ENCODE peak calls at places on chromosomes 3 and 15, in six cellular contexts. One of them, this sample, is unnamed.

GRCh38 chr3:111924283-111924682 is 54.5 kb upstream of the ABHD10 start:
- ATAC-seq in Panc1: no peak
- ATAC-seq in upper lobe of left lung: peak; percentile 41
- ATAC-seq in K562: no peak
- ATAC-seq in HCT116: no peak
- ATAC-seq in GM12878: no peak
- ATAC-seq in this sample: peak; percentile 91

GRCh38 chr15:72740202-72740601 is 43.4 kb downstream of the ADPGK start:
- ATAC-seq in Panc1: no peak
- ATAC-seq in upper lobe of left lung: no peak
- ATAC-seq in K562: no peak
- ATAC-seq in HCT116: no peak
- ATAC-seq in GM12878: peak; percentile 95
- ATAC-seq in this sample: no peak

GRCh38 chr15:101099183-101099582 is 152.7 kb downstream of the CHSY1 start:
- ATAC-seq in Panc1: no peak
- ATAC-seq in upper lobe of left lung: no peak
- ATAC-seq in K562: peak; percentile 62
- ATAC-seq in HCT116: no peak
- ATAC-seq in GM12878: no peak
- ATAC-seq in this sample: no peak

GRCh38 chr3:141388823-141389617 is 20.7 kb downstream of the ZBTB38 start:
- ATAC-seq in Panc1: no peak
- ATAC-seq in upper lobe of left lung: no peak
- ATAC-seq in K562: no peak
- ATAC-seq in HCT116: no peak
- ATAC-seq in GM12878: peak; percentile 41
- ATAC-seq in this sample: no peak

GRCh38 chr15:38879909-38880471 is 315.4 kb upstream of the RASGRP1 start:
- ATAC-seq in Panc1: no peak
- ATAC-seq in upper lobe of left lung: peak; percentile 83
- ATAC-seq in K562: no peak
- ATAC-seq in HCT116: no peak
- ATAC-seq in GM12878: no peak
- ATAC-seq in this sample: peak; percentile 86

GRCh38 chr15:35013370-35013769 is 25.3 kb upstream of the ZNF770 start:
- ATAC-seq in Panc1: no peak
- ATAC-seq in upper lobe of left lung: no peak
- ATAC-seq in K562: no peak
- ATAC-seq in HCT116: no peak
- ATAC-seq in GM12878: peak; percentile 27
- ATAC-seq in this sample: no peak

GRCh38 chr15:69160976-69161877 is 792 bp downstream of the GLCE start:
- ATAC-seq in Panc1: peak; percentile 61
- ATAC-seq in upper lobe of left lung: peak; percentile 34
- ATAC-seq in K562: peak; percentile 11
- ATAC-seq in HCT116: peak; percentile 18
- ATAC-seq in GM12878: peak; percentile 23
- ATAC-seq in this sample: no peak

GRCh38 chr15:68441045-68441743 is 9.2 kb upstream of the ITGA11 start:
- ATAC-seq in Panc1: no peak
- ATAC-seq in upper lobe of left lung: peak; percentile 76
- ATAC-seq in K562: no peak
- ATAC-seq in HCT116: no peak
- ATAC-seq in GM12878: no peak
- ATAC-seq in this sample: peak; percentile 81

GRCh38 chr15:99961011-99961441 is 227.8 kb upstream of the LYSMD4 start:
- ATAC-seq in Panc1: no peak
- ATAC-seq in upper lobe of left lung: peak; percentile 54
- ATAC-seq in K562: peak; percentile 81
- ATAC-seq in HCT116: peak; percentile 79
- ATAC-seq in GM12878: no peak
- ATAC-seq in this sample: no peak

GRCh38 chr3:143585720-143586456 is 262.4 kb downstream of the SLC9A9 start:
- ATAC-seq in Panc1: no peak
- ATAC-seq in upper lobe of left lung: peak; percentile 53
- ATAC-seq in K562: no peak
- ATAC-seq in HCT116: no peak
- ATAC-seq in GM12878: peak; percentile 16
- ATAC-seq in this sample: peak; percentile 2

GRCh38 chr3:186754006-186754405 is 29.4 kb upstream of the EIF4A2 start:
- ATAC-seq in Panc1: no peak
- ATAC-seq in upper lobe of left lung: no peak
- ATAC-seq in K562: no peak
- ATAC-seq in HCT116: no peak
- ATAC-seq in GM12878: no peak
- ATAC-seq in this sample: no peak

GRCh38 chr3:9412293-9412692 is 14.9 kb downstream of the SETD5 start:
- ATAC-seq in Panc1: no peak
- ATAC-seq in upper lobe of left lung: no peak
- ATAC-seq in K562: peak; percentile 7
- ATAC-seq in HCT116: no peak
- ATAC-seq in GM12878: no peak
- ATAC-seq in this sample: no peak

GRCh38 chr3:193997228-193998192 is 138.4 kb upstream of the HES1 start:
- ATAC-seq in Panc1: no peak
- ATAC-seq in upper lobe of left lung: peak; percentile 35
- ATAC-seq in K562: peak; percentile 42
- ATAC-seq in HCT116: no peak
- ATAC-seq in GM12878: no peak
- ATAC-seq in this sample: no peak

GRCh38 chr15:77634266-77634962 is 1.7 kb upstream of the LINGO1 start:
- ATAC-seq in Panc1: peak; percentile 55
- ATAC-seq in upper lobe of left lung: peak; percentile 37
- ATAC-seq in K562: peak; percentile 83
- ATAC-seq in HCT116: peak; percentile 28
- ATAC-seq in GM12878: peak; percentile 85
- ATAC-seq in this sample: no peak

GRCh38 chr3:146967786-146968185 is 362.6 kb upstream of the PLSCR5 start:
- ATAC-seq in Panc1: no peak
- ATAC-seq in upper lobe of left lung: no peak
- ATAC-seq in K562: no peak
- ATAC-seq in HCT116: no peak
- ATAC-seq in GM12878: no peak
- ATAC-seq in this sample: no peak

GRCh38 chr3:107981471-107982111 is 109.2 kb downstream of the CD47 start:
- ATAC-seq in Panc1: peak; percentile 30
- ATAC-seq in upper lobe of left lung: peak; percentile 76
- ATAC-seq in K562: no peak
- ATAC-seq in HCT116: no peak
- ATAC-seq in GM12878: no peak
- ATAC-seq in this sample: peak; percentile 37

DNA sequence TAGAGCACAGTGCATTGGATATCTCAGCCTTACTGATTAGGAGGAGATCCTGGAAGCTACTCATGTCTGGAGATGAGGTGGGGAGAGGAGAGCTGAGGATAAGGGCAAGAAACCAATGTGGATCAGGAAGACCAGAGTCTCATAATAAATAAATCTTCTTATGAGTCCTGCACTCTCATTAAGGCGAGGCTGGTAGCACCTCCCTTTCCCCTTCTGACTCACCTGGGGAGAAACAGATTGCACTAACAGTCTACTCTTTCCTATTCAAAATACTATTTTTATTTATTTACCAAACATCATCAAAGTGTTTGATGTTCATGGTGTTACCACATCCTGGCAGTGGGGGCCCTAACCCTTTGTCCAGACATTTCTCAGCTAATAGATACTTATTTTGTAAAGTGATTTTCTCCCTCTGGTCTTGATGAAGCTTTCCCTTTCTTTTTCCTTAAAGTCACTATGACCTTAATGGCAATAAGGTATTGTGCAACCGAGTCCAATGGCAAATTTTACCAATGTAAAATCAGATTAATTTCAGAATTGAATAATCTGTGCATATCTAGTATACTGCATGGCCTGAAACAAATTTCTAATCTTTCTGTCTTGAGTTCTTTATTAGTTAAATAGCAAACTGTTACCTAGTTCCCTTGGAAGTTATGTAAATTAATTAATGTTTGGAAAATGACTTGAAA is 81.1 kb downstream of the IQCH start:
- ATAC-seq in Panc1: no peak
- ATAC-seq in upper lobe of left lung: no peak
- ATAC-seq in K562: no peak
- ATAC-seq in HCT116: no peak
- ATAC-seq in GM12878: no peak
- ATAC-seq in this sample: no peak
- H3K4me3 ChIP-seq in Panc1: no peak overlapping the region
- H3K4me3 ChIP-seq in upper lobe of left lung: no peak overlapping the region
- H3K4me3 ChIP-seq in K562: no peak overlapping the region
- H3K4me3 ChIP-seq in HCT116: no peak overlapping the region
- H3K4me3 ChIP-seq in GM12878: no peak overlapping the region
- H3K4me3 ChIP-seq in this sample: no peak overlapping the region

GRCh38 chr15:91789136-91789535 is 64.4 kb upstream of the SLCO3A1 start:
- ATAC-seq in Panc1: no peak
- ATAC-seq in upper lobe of left lung: no peak
- ATAC-seq in K562: no peak
- ATAC-seq in HCT116: no peak
- ATAC-seq in GM12878: no peak
- ATAC-seq in this sample: no peak
- TF ChIP-seq POLR2AphosphoS5 in Panc1: no peak
- TF ChIP-seq POLR2AphosphoS5 in upper lobe of left lung: no peak
- TF ChIP-seq POLR2AphosphoS5 in K562: no peak
- TF ChIP-seq POLR2AphosphoS5 in HCT116: no peak
- TF ChIP-seq POLR2AphosphoS5 in GM12878: no peak
- TF ChIP-seq POLR2AphosphoS5 in this sample: no peak

GRCh38 chr3:17401912-17402311 is 340.5 kb downstream of the TBC1D5 start:
- ATAC-seq in Panc1: no peak
- ATAC-seq in upper lobe of left lung: peak; percentile 64
- ATAC-seq in K562: no peak
- ATAC-seq in HCT116: no peak
- ATAC-seq in GM12878: no peak
- ATAC-seq in this sample: no peak

GRCh38 chr3:17398959-17399551 is 343.4 kb downstream of the TBC1D5 start:
- ATAC-seq in Panc1: no peak
- ATAC-seq in upper lobe of left lung: no peak
- ATAC-seq in K562: no peak
- ATAC-seq in HCT116: no peak
- ATAC-seq in GM12878: peak; percentile 98
- ATAC-seq in this sample: no peak

GRCh38 chr3:17394541-17395179 is 347.8 kb downstream of the TBC1D5 start:
- ATAC-seq in Panc1: no peak
- ATAC-seq in upper lobe of left lung: no peak
- ATAC-seq in K562: no peak
- ATAC-seq in HCT116: no peak
- ATAC-seq in GM12878: no peak
- ATAC-seq in this sample: no peak

GRCh38 chr3:17404548-17404947 is 337.9 kb downstream of the TBC1D5 start:
- ATAC-seq in Panc1: no peak
- ATAC-seq in upper lobe of left lung: no peak
- ATAC-seq in K562: no peak
- ATAC-seq in HCT116: no peak
- ATAC-seq in GM12878: no peak
- ATAC-seq in this sample: no peak

GRCh38 chr3:17399586-17399985 is 342.8 kb downstream of the TBC1D5 start:
- ATAC-seq in Panc1: no peak
- ATAC-seq in upper lobe of left lung: no peak
- ATAC-seq in K562: no peak
- ATAC-seq in HCT116: no peak
- ATAC-seq in GM12878: peak; percentile 66
- ATAC-seq in this sample: no peak
- H3K36me3 ChIP-seq in Panc1: no peaks in the 10 kb centered on the region
- H3K36me3 ChIP-seq in upper lobe of left lung: peaks cover 4% of the 10 kb centered on the region
- H3K36me3 ChIP-seq in K562: no peaks in the 10 kb centered on the region
- H3K36me3 ChIP-seq in HCT116: no peaks in the 10 kb centered on the region
- H3K36me3 ChIP-seq in GM12878: no peaks in the 10 kb centered on the region
- H3K36me3 ChIP-seq in this sample: peaks cover 23% of the 10 kb centered on the region

GRCh38 chr3:154428369-154429206 is 1.4 kb downstream of the GPR149 start:
- ATAC-seq in Panc1: peak; percentile 87
- ATAC-seq in upper lobe of left lung: peak; percentile 38
- ATAC-seq in K562: no peak
- ATAC-seq in HCT116: no peak
- ATAC-seq in GM12878: no peak
- ATAC-seq in this sample: no peak

GRCh38 chr3:154422694-154423093 is 7.3 kb downstream of the GPR149 start:
- ATAC-seq in Panc1: no peak
- ATAC-seq in upper lobe of left lung: no peak
- ATAC-seq in K562: no peak
- ATAC-seq in HCT116: no peak
- ATAC-seq in GM12878: no peak
- ATAC-seq in this sample: no peak

GRCh38 chr3:154431043-154431442 is 1.1 kb upstream of the GPR149 start:
- ATAC-seq in Panc1: no peak
- ATAC-seq in upper lobe of left lung: no peak
- ATAC-seq in K562: no peak
- ATAC-seq in HCT116: no peak
- ATAC-seq in GM12878: no peak
- ATAC-seq in this sample: no peak

GRCh38 chr3:154430014-154430413 is at the start of gene GPR149:
- ATAC-seq in Panc1: peak; percentile 67
- ATAC-seq in upper lobe of left lung: no peak
- ATAC-seq in K562: no peak
- ATAC-seq in HCT116: peak; percentile 69
- ATAC-seq in GM12878: no peak
- ATAC-seq in this sample: no peak

DNA sequence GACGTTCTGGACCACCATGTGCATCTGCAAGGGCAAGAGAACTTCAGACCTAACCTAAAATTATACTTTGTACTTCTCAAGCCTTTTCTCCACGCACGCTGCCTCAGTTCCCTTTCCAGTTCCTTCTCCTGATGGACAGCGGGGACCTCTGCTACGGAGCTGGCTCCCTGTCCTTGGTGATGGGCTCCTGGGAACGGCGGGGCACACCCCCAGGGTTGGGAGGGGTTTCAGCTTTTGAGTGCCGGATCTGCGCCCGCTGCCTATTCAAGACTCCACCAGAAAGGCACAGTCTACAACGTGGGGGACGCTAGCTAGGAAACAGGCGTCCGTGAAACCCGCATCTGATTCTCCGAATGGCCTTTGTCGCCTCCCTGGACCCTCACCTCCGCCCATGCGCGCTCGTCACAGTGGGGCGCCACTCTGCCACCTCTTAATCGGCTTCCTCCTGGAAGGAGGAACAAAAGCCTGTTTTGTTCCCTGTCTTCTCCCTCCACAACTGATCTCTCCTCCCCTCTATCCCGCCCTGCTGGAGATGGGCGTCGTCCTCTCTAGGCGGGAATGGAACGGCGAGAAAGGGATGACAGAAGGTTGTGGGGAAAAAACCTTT is 2.2 kb downstream of the GPR149 start:
- ATAC-seq in Panc1: peak; percentile 43
- ATAC-seq in upper lobe of left lung: peak; percentile 32
- ATAC-seq in K562: no peak
- ATAC-seq in HCT116: no peak
- ATAC-seq in GM12878: no peak
- ATAC-seq in this sample: no peak
- H3K4me3 ChIP-seq in Panc1: peak overlapping the region; percentile 46
- H3K4me3 ChIP-seq in upper lobe of left lung: peak overlapping the region; percentile 30
- H3K4me3 ChIP-seq in K562: no peak overlapping the region
- H3K4me3 ChIP-seq in HCT116: no peak overlapping the region
- H3K4me3 ChIP-seq in GM12878: no peak overlapping the region
- H3K4me3 ChIP-seq in this sample: no peak overlapping the region

This sample was measured in gastroesophageal sphincter.